ENCODE peak calls at places on chromosome 11, in nine cellular contexts. K is colonic mucosa; E is body of pancreas; J is stimulated activated CD8-positive, alpha-beta memory T cell treated with anti-CD3 and anti-CD28 coated beads, Interleukin-7, amount 100 ng/mL, for 48 hours; I is astrocyte of the spinal cord; F is activated CD8-positive, alpha-beta memory T cell treated with anti-CD3 and anti-CD28 coated beads for 24 hours; U is NCI-H510A treated with DMSO at 0.1 percent for 48 hours; D is H9; P is AG08396. Y is an unnamed sample.

GRCh38 chr11:76721755-76722677 is 51.5 kb upstream of the LRRC32 start:
- DNase-seq in F (peak), D (peak), J (peak), K (peak), E (peak), I (peak), P (peak), U (peak), Y (peak)

GRCh38 chr11:129298990-129299389 is 76.7 kb upstream of the BARX2 start:
- DNase-seq in J (no peak), E (no peak), F (no peak), K (no peak), I (no peak), D (no peak), P (no peak), U (peak), Y (no peak)

GRCh38 chr11:125080531-125080911 is 17.4 kb downstream of the SLC37A2 start:
- DNase-seq in D (no peak), F (no peak), K (no peak), E (no peak), U (no peak), J (no peak), I (no peak), P (no peak), Y (no peak)

GRCh38 chr11:75193271-75193670 is 42.4 kb downstream of the SLCO2B1 start:
- DNase-seq in F (no peak), K (no peak), J (no peak), I (no peak), E (no peak), U (no peak), P (no peak), D (no peak), Y (peak)

GRCh38 chr11:79794484-79795393 is 353.9 kb upstream of the TENM4 start:
- DNase-seq in D (no peak), F (no peak), E (no peak), K (no peak), P (no peak), J (no peak), U (no peak), I (no peak), Y (no peak)

GRCh38 chr11:26268980-26269660 is 62.8 kb upstream of the ANO3 start:
- DNase-seq in P (no peak), F (no peak), E (no peak), U (no peak), D (no peak), J (no peak), K (no peak), I (no peak), Y (no peak)

GRCh38 chr11:72552399-72552910 is 118.1 kb upstream of the CLPB start:
- DNase-seq in F (no peak), I (no peak), U (no peak), E (no peak), P (no peak), J (no peak), D (no peak), K (no peak), Y (no peak)

GRCh38 chr11:118606844-118607228 is 579 bp upstream of the PHLDB1 start:
- DNase-seq in P (no peak), F (no peak), D (no peak), E (no peak), U (no peak), J (no peak), I (no peak), K (no peak), Y (no peak)

GRCh38 chr11:203056-203944 is 3.9 kb downstream of the BET1L start:
- DNase-seq in I (no peak), J (no peak), D (no peak), E (no peak), K (peak), U (no peak), F (peak), P (no peak), Y (no peak)

GRCh38 chr11:70524096-70524922 is 126.0 kb downstream of the CTTN start:
- DNase-seq in K (no peak), U (no peak), P (no peak), E (no peak), F (no peak), D (no peak), I (no peak), J (no peak), Y (no peak)

GRCh38 chr11:73187854-73188253 is 30.2 kb upstream of the P2RY2 start:
- DNase-seq in P (no peak), E (no peak), I (no peak), D (peak), F (no peak), J (no peak), K (no peak), U (no peak), Y (no peak)

GRCh38 chr11:132620423-132620822 is 911.9 kb downstream of the OPCML start:
- DNase-seq in D (no peak), U (peak), F (no peak), E (no peak), J (no peak), I (no peak), P (no peak), K (no peak), Y (no peak)

GRCh38 chr11:114318361-114318760 is 22.2 kb downstream of the NNMT start:
- DNase-seq in K (no peak), I (peak), F (no peak), U (peak), J (no peak), D (no peak), E (no peak), P (no peak), Y (no peak)

GRCh38 chr11:112270551-112271180 is 10.0 kb upstream of the PLET1 start:
- DNase-seq in U (no peak), J (no peak), D (peak), E (no peak), P (no peak), F (no peak), I (no peak), K (no peak), Y (no peak)

GRCh38 chr11:64571410-64572091 is 19.5 kb upstream of the SLC22A12 start:
- DNase-seq in D (peak), U (no peak), K (peak), P (no peak), F (no peak), E (no peak), I (no peak), J (no peak), Y (no peak)

GRCh38 chr11:135075740-135076139 is 663.7 kb upstream of the B3GAT1 start:
- DNase-seq in I (peak), E (peak), K (peak), D (peak), P (no peak), U (no peak), J (peak), F (peak), Y (peak)

GRCh38 chr11:119701591-119702260 is 27.3 kb downstream of the NECTIN1 start:
- DNase-seq in D (no peak), P (no peak), U (no peak), K (no peak), F (no peak), I (no peak), E (no peak), J (no peak), Y (no peak)

Y was measured in upper lobe of left lung.